ENCODE peak calls at places on chromosomes 5 and 9, in nine cellular contexts. U is T1000, X is hypothalamus, H is NCI-H510A treated with DMSO at 0.1 percent for 48 hours, A is SK-MEL-5, M is H54, N is DMS153, P is iPS DF 6.9, G is HS-5. I is an unnamed sample.
A peak's percentile ranks its signal among the peaks of the same experiment; 100 is the strongest.

GRCh38 chr5:74627511-74628120 is 12.9 kb downstream of the ENC1 start:
- DNase-seq in U (no peak), X (no peak), H (no peak), A (no peak), M (no peak), N (no peak), P (no peak), G (no peak), I (no peak)

GRCh38 chr5:143085319-143085917 is 315.2 kb downstream of the ARHGAP26 start:
- DNase-seq in U (no peak), X (no peak), H (peak; percentile 19), A (no peak), M (no peak), N (peak; percentile 5), P (no peak), G (no peak), I (peak; percentile 26)

GRCh38 chr9:91825422-91825821 is 124.6 kb downstream of the ROR2 start:
- DNase-seq in U (no peak), X (no peak), H (no peak), A (no peak), M (no peak), N (no peak), P (no peak), G (no peak), I (no peak)

GRCh38 chr9:124214116-124214515 is 43.6 kb upstream of the NEK6 start:
- DNase-seq in U (no peak), X (no peak), H (no peak), A (no peak), M (no peak), N (no peak), P (no peak), G (no peak), I (no peak)

GRCh38 chr5:37841223-37841622 is 1.4 kb upstream of the GDNF start:
- DNase-seq in U (no peak), X (no peak), H (peak; percentile 25), A (no peak), M (no peak), N (peak; percentile 20), P (no peak), G (no peak), I (no peak)

GRCh38 chr9:133137451-133138231 is 16.6 kb upstream of the RALGDS start:
- DNase-seq in U (no peak), X (peak; percentile 88), H (no peak), A (no peak), M (no peak), N (no peak), P (no peak), G (no peak), I (no peak)

GRCh38 chr9:3746296-3747275 is 220.8 kb upstream of the RFX3 start:
- DNase-seq in U (no peak), X (no peak), H (no peak), A (no peak), M (peak; percentile 74), N (no peak), P (no peak), G (peak; percentile 85), I (no peak)

GRCh38 chr5:37532976-37533740 is 154.0 kb downstream of the WDR70 start:
- DNase-seq in U (peak; percentile 90), X (no peak), H (no peak), A (no peak), M (peak; percentile 36), N (no peak), P (no peak), G (no peak), I (peak; percentile 43)

GRCh38 chr5:96384353-96384752 is 48.7 kb downstream of the PCSK1 start:
- DNase-seq in U (peak; percentile 58), X (no peak), H (no peak), A (peak; percentile 86), M (peak; percentile 67), N (no peak), P (no peak), G (peak; percentile 74), I (peak; percentile 26)

I was measured in brain pericyte.